ENCODE peak calls at places on chromosomes 2 and 18, in eight cellular contexts. One of them, this sample, is unnamed.

GRCh38 chr2:71534201-71534600 is 80.8 kb downstream of the DYSF start:
- DNase-seq in BJ: no peak
- DNase-seq in OCI-LY7: no peak
- DNase-seq in neural progenitor cell: no peak
- DNase-seq in right lobe of liver: no peak
- DNase-seq in pancreas: no peak
- DNase-seq in lower lobe of right lung: no peak
- DNase-seq in esophagus muscularis mucosa: no peak
- DNase-seq in this sample: no peak

GRCh38 chr18:63297678-63298392 is 21.7 kb downstream of the BCL2 start:
- DNase-seq in right lobe of liver: no peak
- DNase-seq in BJ: no peak
- DNase-seq in neural progenitor cell: no peak
- DNase-seq in pancreas: no peak
- DNase-seq in esophagus muscularis mucosa: no peak
- DNase-seq in OCI-LY7: no peak
- DNase-seq in lower lobe of right lung: no peak
- DNase-seq in this sample: no peak

GRCh38 chr2:238512247-238512867 is 85.6 kb downstream of the ASB1 start:
- DNase-seq in lower lobe of right lung: no peak
- DNase-seq in OCI-LY7: no peak
- DNase-seq in BJ: no peak
- DNase-seq in esophagus muscularis mucosa: no peak
- DNase-seq in neural progenitor cell: no peak
- DNase-seq in right lobe of liver: no peak
- DNase-seq in pancreas: peak
- DNase-seq in this sample: no peak

GRCh38 chr2:176558574-176559140 is 289.4 kb downstream of the MTX2 start:
- DNase-seq in esophagus muscularis mucosa: no peak
- DNase-seq in OCI-LY7: no peak
- DNase-seq in lower lobe of right lung: no peak
- DNase-seq in pancreas: no peak
- DNase-seq in BJ: no peak
- DNase-seq in neural progenitor cell: no peak
- DNase-seq in right lobe of liver: no peak
- DNase-seq in this sample: no peak

GRCh38 chr18:4068552-4069158 is 386.5 kb downstream of the DLGAP1 start:
- DNase-seq in right lobe of liver: no peak
- DNase-seq in lower lobe of right lung: no peak
- DNase-seq in neural progenitor cell: peak
- DNase-seq in BJ: no peak
- DNase-seq in esophagus muscularis mucosa: no peak
- DNase-seq in pancreas: no peak
- DNase-seq in OCI-LY7: peak
- DNase-seq in this sample: peak

GRCh38 chr2:3754795-3755194 is 51.4 kb downstream of the DCDC2C start:
- DNase-seq in BJ: no peak
- DNase-seq in neural progenitor cell: no peak
- DNase-seq in right lobe of liver: no peak
- DNase-seq in esophagus muscularis mucosa: no peak
- DNase-seq in pancreas: no peak
- DNase-seq in OCI-LY7: no peak
- DNase-seq in lower lobe of right lung: no peak
- DNase-seq in this sample: no peak

GRCh38 chr2:79874015-79874414 is 361.2 kb downstream of the CTNNA2 start:
- DNase-seq in lower lobe of right lung: no peak
- DNase-seq in BJ: no peak
- DNase-seq in pancreas: no peak
- DNase-seq in right lobe of liver: no peak
- DNase-seq in neural progenitor cell: no peak
- DNase-seq in OCI-LY7: no peak
- DNase-seq in esophagus muscularis mucosa: no peak
- DNase-seq in this sample: no peak

GRCh38 chr18:54181856-54182612 is 42.4 kb downstream of the MBD2 start:
- DNase-seq in right lobe of liver: no peak
- DNase-seq in lower lobe of right lung: no peak
- DNase-seq in OCI-LY7: no peak
- DNase-seq in esophagus muscularis mucosa: no peak
- DNase-seq in BJ: no peak
- DNase-seq in pancreas: no peak
- DNase-seq in neural progenitor cell: no peak
- DNase-seq in this sample: no peak

GRCh38 chr2:52034706-52035105 is 1002.8 kb upstream of the NRXN1 start:
- DNase-seq in lower lobe of right lung: no peak
- DNase-seq in neural progenitor cell: no peak
- DNase-seq in esophagus muscularis mucosa: no peak
- DNase-seq in BJ: no peak
- DNase-seq in right lobe of liver: no peak
- DNase-seq in OCI-LY7: no peak
- DNase-seq in pancreas: no peak
- DNase-seq in this sample: no peak

GRCh38 chr2:26696352-26696816 is 3.9 kb downstream of the KCNK3 start:
- DNase-seq in neural progenitor cell: no peak
- DNase-seq in BJ: peak
- DNase-seq in esophagus muscularis mucosa: no peak
- DNase-seq in lower lobe of right lung: no peak
- DNase-seq in right lobe of liver: no peak
- DNase-seq in pancreas: peak
- DNase-seq in OCI-LY7: no peak
- DNase-seq in this sample: peak

GRCh38 chr2:182406221-182406620 is 20.6 kb downstream of the PDE1A start:
- DNase-seq in OCI-LY7: no peak
- DNase-seq in BJ: no peak
- DNase-seq in pancreas: no peak
- DNase-seq in esophagus muscularis mucosa: no peak
- DNase-seq in lower lobe of right lung: no peak
- DNase-seq in right lobe of liver: no peak
- DNase-seq in neural progenitor cell: no peak
- DNase-seq in this sample: no peak

GRCh38 chr18:79923896-79924585 is 27.4 kb downstream of the SLC66A2 start:
- DNase-seq in OCI-LY7: no peak
- DNase-seq in lower lobe of right lung: peak
- DNase-seq in BJ: no peak
- DNase-seq in neural progenitor cell: no peak
- DNase-seq in right lobe of liver: peak
- DNase-seq in esophagus muscularis mucosa: no peak
- DNase-seq in pancreas: peak
- DNase-seq in this sample: no peak

GRCh38 chr18:24188120-24188519 is 49.3 kb downstream of the CABYR start:
- DNase-seq in lower lobe of right lung: no peak
- DNase-seq in BJ: no peak
- DNase-seq in esophagus muscularis mucosa: no peak
- DNase-seq in pancreas: no peak
- DNase-seq in neural progenitor cell: no peak
- DNase-seq in OCI-LY7: no peak
- DNase-seq in right lobe of liver: no peak
- DNase-seq in this sample: no peak

GRCh38 chr2:202660796-202661195 is 26.0 kb downstream of the FAM117B start:
- DNase-seq in BJ: no peak
- DNase-seq in right lobe of liver: no peak
- DNase-seq in OCI-LY7: no peak
- DNase-seq in pancreas: no peak
- DNase-seq in lower lobe of right lung: no peak
- DNase-seq in esophagus muscularis mucosa: no peak
- DNase-seq in neural progenitor cell: no peak
- DNase-seq in this sample: no peak

GRCh38 chr2:70672990-70673647 is 94.9 kb downstream of the ADD2 start:
- DNase-seq in OCI-LY7: no peak
- DNase-seq in neural progenitor cell: peak
- DNase-seq in pancreas: no peak
- DNase-seq in esophagus muscularis mucosa: no peak
- DNase-seq in BJ: no peak
- DNase-seq in lower lobe of right lung: no peak
- DNase-seq in right lobe of liver: no peak
- DNase-seq in this sample: no peak

GRCh38 chr2:158182681-158183350 is 81.1 kb downstream of the UPP2 start:
- DNase-seq in BJ: no peak
- DNase-seq in lower lobe of right lung: no peak
- DNase-seq in OCI-LY7: no peak
- DNase-seq in pancreas: no peak
- DNase-seq in right lobe of liver: no peak
- DNase-seq in neural progenitor cell: no peak
- DNase-seq in esophagus muscularis mucosa: no peak
- DNase-seq in this sample: no peak

GRCh38 chr2:158181171-158181570 is 79.5 kb downstream of the UPP2 start:
- DNase-seq in right lobe of liver: no peak
- DNase-seq in OCI-LY7: no peak
- DNase-seq in esophagus muscularis mucosa: no peak
- DNase-seq in lower lobe of right lung: no peak
- DNase-seq in BJ: no peak
- DNase-seq in pancreas: no peak
- DNase-seq in neural progenitor cell: no peak
- DNase-seq in this sample: no peak

GRCh38 chr2:158184001-158184400 is 82.3 kb downstream of the UPP2 start:
- DNase-seq in neural progenitor cell: no peak
- DNase-seq in lower lobe of right lung: no peak
- DNase-seq in pancreas: no peak
- DNase-seq in esophagus muscularis mucosa: no peak
- DNase-seq in right lobe of liver: no peak
- DNase-seq in BJ: no peak
- DNase-seq in OCI-LY7: no peak
- DNase-seq in this sample: no peak

GRCh38 chr2:158178646-158179045 is 77.0 kb downstream of the UPP2 start:
- DNase-seq in esophagus muscularis mucosa: no peak
- DNase-seq in lower lobe of right lung: no peak
- DNase-seq in right lobe of liver: no peak
- DNase-seq in OCI-LY7: no peak
- DNase-seq in pancreas: no peak
- DNase-seq in neural progenitor cell: no peak
- DNase-seq in BJ: peak
- DNase-seq in this sample: peak

DNA sequence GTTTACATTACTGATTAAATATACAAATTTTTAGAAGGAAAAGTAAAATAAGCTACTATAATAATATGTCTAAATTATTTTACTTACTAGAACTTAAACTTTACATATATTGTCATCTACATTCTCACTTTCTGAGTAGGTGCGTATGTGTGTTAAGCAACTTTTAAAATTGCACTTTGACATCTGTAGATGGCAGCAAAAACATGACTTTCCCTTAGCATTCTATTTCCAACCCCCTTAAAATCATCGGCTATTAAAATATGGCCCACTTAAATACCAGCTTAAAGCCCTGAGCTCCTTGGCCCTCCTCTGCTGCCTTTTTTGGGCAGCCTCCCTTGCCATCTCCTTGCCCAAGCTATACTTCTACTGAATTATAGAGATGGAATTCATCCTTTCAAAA is 78.0 kb downstream of the UPP2 start:
- DNase-seq in OCI-LY7: peak
- DNase-seq in BJ: no peak
- DNase-seq in neural progenitor cell: no peak
- DNase-seq in esophagus muscularis mucosa: no peak
- DNase-seq in pancreas: no peak
- DNase-seq in lower lobe of right lung: no peak
- DNase-seq in right lobe of liver: no peak
- DNase-seq in this sample: no peak
- TF ChIP-seq CTCF in OCI-LY7: peak
- TF ChIP-seq CTCF in BJ: peak
- TF ChIP-seq CTCF in neural progenitor cell: peak
- TF ChIP-seq CTCF in esophagus muscularis mucosa: peak
- TF ChIP-seq CTCF in pancreas: no peak
- TF ChIP-seq CTCF in lower lobe of right lung: peak
- TF ChIP-seq CTCF in right lobe of liver: peak
- TF ChIP-seq CTCF in this sample: no peak

GRCh38 chr2:230715201-230715600 is 2.6 kb downstream of the CAB39 start:
- DNase-seq in BJ: no peak
- DNase-seq in neural progenitor cell: no peak
- DNase-seq in lower lobe of right lung: no peak
- DNase-seq in esophagus muscularis mucosa: no peak
- DNase-seq in pancreas: no peak
- DNase-seq in OCI-LY7: peak
- DNase-seq in right lobe of liver: no peak
- DNase-seq in this sample: no peak
- H3K4me3 ChIP-seq in BJ: no peak
- H3K4me3 ChIP-seq in neural progenitor cell: no peak
- H3K4me3 ChIP-seq in lower lobe of right lung: peak
- H3K4me3 ChIP-seq in esophagus muscularis mucosa: peak
- H3K4me3 ChIP-seq in pancreas: no peak
- H3K4me3 ChIP-seq in OCI-LY7: peak
- H3K4me3 ChIP-seq in right lobe of liver: no peak
- H3K4me3 ChIP-seq in this sample: no peak

DNA sequence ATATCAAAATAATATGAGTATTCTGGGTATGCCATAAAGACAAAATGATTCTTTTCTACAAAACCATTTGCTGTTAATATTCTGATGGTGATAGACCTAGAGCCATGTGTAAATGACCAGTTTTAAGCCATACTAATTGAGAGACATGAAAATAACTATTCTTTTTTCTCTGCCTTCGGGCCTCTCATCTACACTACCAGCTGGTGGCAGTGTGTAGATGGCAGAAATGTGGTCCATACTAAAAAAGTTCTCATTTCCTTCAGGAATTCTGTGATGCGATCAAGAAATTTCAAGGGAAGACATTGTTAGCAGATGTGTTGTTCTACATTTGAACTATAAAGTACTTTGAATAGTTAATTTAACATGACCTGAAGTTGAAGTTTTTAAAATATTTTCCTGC is 485.2 kb downstream of the TRIB2 start:
- DNase-seq in neural progenitor cell: no peak
- DNase-seq in BJ: no peak
- DNase-seq in lower lobe of right lung: no peak
- DNase-seq in right lobe of liver: no peak
- DNase-seq in pancreas: no peak
- DNase-seq in esophagus muscularis mucosa: no peak
- DNase-seq in OCI-LY7: no peak
- DNase-seq in this sample: no peak
- TF ChIP-seq CTCF in neural progenitor cell: no peak
- TF ChIP-seq CTCF in BJ: no peak
- TF ChIP-seq CTCF in lower lobe of right lung: no peak
- TF ChIP-seq CTCF in right lobe of liver: no peak
- TF ChIP-seq CTCF in pancreas: no peak
- TF ChIP-seq CTCF in esophagus muscularis mucosa: no peak
- TF ChIP-seq CTCF in OCI-LY7: peak
- TF ChIP-seq CTCF in this sample: no peak

DNA sequence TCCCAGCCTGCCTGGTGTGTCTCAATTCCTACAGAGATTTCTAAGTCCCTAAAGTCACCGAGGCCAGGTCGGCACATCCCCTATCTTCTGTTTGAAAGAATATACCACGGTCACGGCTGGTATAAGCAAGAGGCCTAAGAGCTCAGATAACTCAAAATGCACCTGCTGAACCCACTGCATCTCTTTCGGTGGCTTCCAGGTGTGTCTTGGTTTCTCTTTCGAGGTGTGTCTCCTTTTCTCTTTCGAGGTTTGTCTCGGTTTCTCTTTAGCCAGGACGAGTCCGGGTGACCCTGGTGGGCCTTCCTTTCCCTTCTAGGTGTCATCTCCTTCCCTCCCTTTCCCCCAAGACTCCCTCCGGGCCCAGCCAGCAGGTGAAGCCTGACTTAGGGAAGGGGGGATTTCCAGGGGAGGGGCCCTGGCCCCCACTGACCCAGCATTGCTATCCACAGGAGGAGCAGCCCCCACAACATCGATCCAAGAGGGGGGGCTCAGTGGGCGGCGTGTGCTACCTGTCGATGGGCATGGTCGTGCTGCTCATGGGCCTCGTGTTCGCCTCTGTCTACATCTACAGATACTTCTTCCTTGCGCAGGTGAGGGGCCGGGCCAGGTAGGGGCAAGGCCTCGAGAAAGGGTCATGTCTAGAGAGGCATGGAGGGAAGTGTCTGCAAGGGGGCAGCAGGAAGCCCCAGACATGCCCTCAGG is 8.4 kb downstream of the ITM2C start:
- DNase-seq in BJ: no peak
- DNase-seq in lower lobe of right lung: no peak
- DNase-seq in right lobe of liver: peak
- DNase-seq in OCI-LY7: peak
- DNase-seq in neural progenitor cell: no peak
- DNase-seq in esophagus muscularis mucosa: no peak
- DNase-seq in pancreas: no peak
- DNase-seq in this sample: no peak
- H3K4me3 ChIP-seq in BJ: no peak
- H3K4me3 ChIP-seq in lower lobe of right lung: no peak
- H3K4me3 ChIP-seq in right lobe of liver: no peak
- H3K4me3 ChIP-seq in OCI-LY7: no peak
- H3K4me3 ChIP-seq in neural progenitor cell: no peak
- H3K4me3 ChIP-seq in esophagus muscularis mucosa: no peak
- H3K4me3 ChIP-seq in pancreas: no peak
- H3K4me3 ChIP-seq in this sample: no peak

This sample was measured in HFF-Myc.